ENCODE peak calls at places on chromosomes 3 and 15, in ten cellular contexts. U is testis, D is IMR-90, W is A549, L is fibroblast of lung, V is tibial artery, P is lower lobe of right lung, E is right atrium auricular region, H is PC-3, T is thoracic aorta. B is an unnamed sample.

GRCh38 chr15:52019394-52020252 is 604 bp downstream of the MAPK6 start:
- DNase-seq in U (peak; percentile 87), D (peak; percentile 89), W (peak; percentile 91), L (peak; percentile 82), V (peak; percentile 95), P (peak; percentile 91), E (peak; percentile 91), H (peak; percentile 65), T (peak; percentile 70), B (peak; percentile 79)

GRCh38 chr3:51894939-51895338 is 8.2 kb downstream of the IQCF1 start:
- DNase-seq in U (no peak), D (no peak), W (no peak), L (no peak), V (no peak), P (no peak), E (no peak), H (no peak), T (no peak), B (no peak)

GRCh38 chr15:40843885-40844542 is at the start of gene SPINT1:
- DNase-seq in U (peak; percentile 18), D (no peak), W (no peak), L (peak; percentile 13), V (no peak), P (peak; percentile 77), E (no peak), H (peak; percentile 66), T (no peak), B (peak; percentile 35)

GRCh38 chr3:42655331-42655888 is 1.9 kb downstream of the ZBTB47 start:
- DNase-seq in U (no peak), D (no peak), W (no peak), L (no peak), V (peak; percentile 80), P (no peak), E (no peak), H (no peak), T (no peak), B (no peak)

GRCh38 chr3:185958626-185959025 is 20.8 kb upstream of the TRA2B start:
- DNase-seq in U (no peak), D (peak; percentile 24), W (no peak), L (peak; percentile 10), V (no peak), P (no peak), E (no peak), H (no peak), T (no peak), B (no peak)

GRCh38 chr3:149894211-149894610 is 76.5 kb downstream of the PFN2 start:
- DNase-seq in U (no peak), D (peak; percentile 47), W (no peak), L (peak; percentile 21), V (no peak), P (no peak), E (no peak), H (peak; percentile 7), T (no peak), B (no peak)

GRCh38 chr3:73493543-73494314 is 131.0 kb downstream of the PDZRN3 start:
- DNase-seq in U (no peak), D (peak; percentile 75), W (no peak), L (peak; percentile 91), V (no peak), P (no peak), E (no peak), H (no peak), T (no peak), B (peak; percentile 79)

GRCh38 chr15:94638183-94638582 is 406.8 kb downstream of the MCTP2 start:
- DNase-seq in U (no peak), D (no peak), W (no peak), L (no peak), V (no peak), P (no peak), E (no peak), H (no peak), T (no peak), B (no peak)

DNA sequence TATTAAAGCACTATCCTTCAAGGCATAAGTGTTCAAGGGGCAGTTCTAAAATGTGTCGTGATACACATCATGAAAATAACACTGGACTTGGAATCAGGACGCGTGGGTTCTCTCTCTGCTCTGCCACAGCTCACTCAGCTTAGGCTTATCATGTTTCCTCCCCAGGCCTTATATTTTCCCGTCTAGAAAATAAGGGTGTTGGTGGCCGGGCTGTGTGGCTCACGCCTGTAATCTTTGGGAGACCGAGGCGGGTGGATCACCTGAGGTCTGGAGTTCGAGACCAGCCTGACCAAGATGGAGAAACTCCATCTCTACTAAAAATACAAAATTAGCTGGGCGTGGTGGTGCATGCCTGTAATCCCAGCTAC is 223.0 kb downstream of the OPA1 start:
- DNase-seq in U (no peak), D (no peak), W (no peak), L (no peak), V (no peak), P (no peak), E (no peak), H (no peak), T (no peak), B (no peak)
- H3K4me1 ChIP-seq in U (peaks cover 4% of the 10 kb centered on the region), D (no peaks in the 10 kb centered on the region), W (peaks cover 4% of the 10 kb centered on the region), L (no peaks in the 10 kb centered on the region), V (no peaks in the 10 kb centered on the region), P (no peaks in the 10 kb centered on the region), E (peaks cover 11% of the 10 kb centered on the region), H (no peaks in the 10 kb centered on the region), T (no peaks in the 10 kb centered on the region), B (peaks cover 5% of the 10 kb centered on the region)

GRCh38 chr3:16280671-16281070 is 15.7 kb downstream of the OXNAD1 start:
- DNase-seq in U (no peak), D (no peak), W (no peak), L (no peak), V (no peak), P (no peak), E (no peak), H (no peak), T (no peak), B (no peak)

GRCh38 chr3:16277471-16277870 is 12.5 kb downstream of the OXNAD1 start:
- DNase-seq in U (no peak), D (peak; percentile 46), W (no peak), L (no peak), V (no peak), P (no peak), E (no peak), H (no peak), T (no peak), B (no peak)

GRCh38 chr3:16279010-16279409 is 14.0 kb downstream of the OXNAD1 start:
- DNase-seq in U (no peak), D (no peak), W (no peak), L (no peak), V (no peak), P (no peak), E (no peak), H (no peak), T (no peak), B (no peak)

GRCh38 chr3:16279417-16279816 is 14.4 kb downstream of the OXNAD1 start:
- DNase-seq in U (no peak), D (no peak), W (no peak), L (no peak), V (no peak), P (no peak), E (no peak), H (no peak), T (no peak), B (no peak)
- TF ChIP-seq CTCF in U (no peak), D (no peak), W (no peak), L (no peak), V (no peak), P (no peak), E (no peak), H (no peak), T (no peak), B (no peak)

DNA sequence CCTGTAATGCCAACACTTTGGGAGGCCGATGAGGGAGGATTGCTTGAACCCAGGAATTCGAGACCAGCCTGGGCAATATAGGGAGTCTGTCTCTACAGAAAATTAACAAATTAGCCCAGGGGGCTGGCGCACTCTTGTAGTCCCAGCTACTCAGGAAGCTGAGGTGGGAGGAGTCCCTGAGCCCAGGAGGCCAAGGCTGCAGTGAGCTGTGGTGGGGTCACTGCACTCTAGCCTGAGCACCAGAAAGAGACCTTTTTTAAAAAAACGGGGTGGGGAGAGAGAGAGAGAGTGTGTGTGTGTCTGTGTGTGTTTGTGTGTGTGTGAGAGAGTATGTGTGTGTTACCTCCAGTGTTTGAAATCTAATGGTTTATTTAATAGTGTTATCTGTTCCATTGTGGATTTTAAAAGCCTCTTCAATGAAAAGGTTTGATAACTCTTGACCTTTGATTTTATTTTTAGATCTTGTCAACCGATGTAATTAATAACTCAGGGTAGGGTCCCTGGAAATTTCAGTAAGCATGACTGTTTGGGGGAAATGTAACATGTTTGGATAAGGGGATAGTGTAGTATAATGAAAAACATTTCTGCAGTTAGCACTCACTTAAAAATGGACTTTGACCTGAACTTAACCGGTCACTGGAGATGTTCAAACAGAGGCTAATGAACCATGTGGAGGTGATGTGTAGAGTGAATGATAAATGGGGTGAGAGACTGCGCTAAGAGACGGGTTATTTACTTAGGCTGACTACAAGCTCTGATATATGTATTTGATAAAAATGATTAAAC is 29.7 kb downstream of the LRCH3 start:
- DNase-seq in U (no peak), D (no peak), W (peak; percentile 70), L (no peak), V (no peak), P (no peak), E (no peak), H (no peak), T (no peak), B (no peak)
- H3K27ac ChIP-seq in U (no peak overlapping the region), D (no peak overlapping the region), W (peak overlapping the region; percentile 84), L (no peak overlapping the region), V (no peak overlapping the region), P (no peak overlapping the region), E (no peak overlapping the region), H (no peak overlapping the region), T (no peak overlapping the region), B (peak overlapping the region; percentile 34)

GRCh38 chr3:23761440-23761896 is 44.3 kb upstream of the UBE2E1 start:
- DNase-seq in U (no peak), D (peak; percentile 55), W (peak; percentile 69), L (peak; percentile 27), V (no peak), P (no peak), E (no peak), H (peak; percentile 71), T (no peak), B (peak; percentile 74)

GRCh38 chr3:23767546-23767945 is 38.2 kb upstream of the UBE2E1 start:
- DNase-seq in U (no peak), D (no peak), W (no peak), L (no peak), V (no peak), P (no peak), E (no peak), H (no peak), T (no peak), B (no peak)

GRCh38 chr3:23763040-23763477 is 42.7 kb upstream of the UBE2E1 start:
- DNase-seq in U (peak; percentile 52), D (peak; percentile 30), W (no peak), L (peak; percentile 51), V (no peak), P (no peak), E (no peak), H (no peak), T (no peak), B (peak; percentile 68)

GRCh38 chr3:23762214-23763039 is 43.3 kb upstream of the UBE2E1 start:
- DNase-seq in U (no peak), D (no peak), W (no peak), L (peak; percentile 63), V (no peak), P (no peak), E (no peak), H (no peak), T (no peak), B (no peak)

DNA sequence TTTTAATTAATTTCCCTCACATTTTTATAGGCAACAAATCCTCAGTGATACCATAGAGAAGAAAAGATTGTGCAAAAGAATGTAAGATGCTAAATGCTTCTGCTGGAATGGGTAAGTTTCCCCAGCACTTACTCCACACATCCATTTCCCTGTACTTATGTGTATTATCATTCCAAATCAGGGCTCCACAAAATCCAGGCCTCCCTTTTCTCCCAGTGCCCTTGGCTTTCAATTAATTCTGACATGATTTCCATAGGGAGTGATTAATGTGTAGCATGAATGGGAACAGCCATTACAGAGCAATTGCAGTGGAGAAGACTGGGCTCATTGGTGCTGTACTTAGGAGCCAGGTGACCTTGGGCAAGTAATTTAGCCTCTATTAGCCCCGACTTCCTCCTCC is 41.3 kb upstream of the UBE2E1 start:
- DNase-seq in U (no peak), D (no peak), W (no peak), L (no peak), V (no peak), P (no peak), E (no peak), H (no peak), T (no peak), B (no peak)
- H3K4me1 ChIP-seq in U (no peaks in the 10 kb centered on the region), D (peaks cover 4% of the 10 kb centered on the region), W (no peaks in the 10 kb centered on the region), L (peaks cover 2% of the 10 kb centered on the region), V (no peaks in the 10 kb centered on the region), P (peaks cover 5% of the 10 kb centered on the region), E (peaks cover 7% of the 10 kb centered on the region), H (no peaks in the 10 kb centered on the region), T (no peaks in the 10 kb centered on the region), B (peaks cover 27% of the 10 kb centered on the region)